ENCODE peak calls at places on chromosomes 7 and 10, in ten cellular contexts. X is HCT116, D is cardiac fibroblast, A is IMR-90, H is anterior cingulate cortex, M is BJ, J is Calu3, B is NCI-H774, Z is T-cell, F is NCI-H345. W is an unnamed sample.

GRCh38 chr7:37352974-37353948 is 95.4 kb downstream of the ELMO1 start:
- DNase-seq in X (peak; percentile 15), D (no peak), A (no peak), H (no peak), M (no peak), J (peak; percentile 61), B (no peak), Z (peak; percentile 81), F (peak; percentile 19), W (no peak)

GRCh38 chr7:140672382-140673062 is at the start of gene ADCK2:
- DNase-seq in X (no peak), D (peak; percentile 17), A (no peak), H (peak; percentile 42), M (no peak), J (peak; percentile 63), B (peak; percentile 44), Z (no peak), F (peak; percentile 72), W (peak; percentile 93)

GRCh38 chr7:50793115-50793946 is 10.6 kb upstream of the GRB10 start:
- DNase-seq in X (no peak), D (peak; percentile 77), A (peak; percentile 36), H (no peak), M (no peak), J (peak; percentile 80), B (peak; percentile 32), Z (peak; percentile 11), F (peak; percentile 34), W (peak; percentile 76)

GRCh38 chr7:105691029-105691691 is 109.9 kb upstream of the EFCAB10 start:
- DNase-seq in X (no peak), D (peak; percentile 52), A (peak; percentile 65), H (no peak), M (no peak), J (no peak), B (no peak), Z (peak; percentile 58), F (no peak), W (no peak)

GRCh38 chr10:96585726-96586418 is 940 bp downstream of the TM9SF3 start:
- DNase-seq in X (no peak), D (no peak), A (peak; percentile 7), H (no peak), M (no peak), J (no peak), B (no peak), Z (peak; percentile 7), F (peak; percentile 14), W (no peak)

GRCh38 chr10:380313-380955 is 245.2 kb downstream of the ZMYND11 start:
- DNase-seq in X (no peak), D (peak; percentile 17), A (peak; percentile 19), H (no peak), M (no peak), J (no peak), B (no peak), Z (no peak), F (no peak), W (no peak)

GRCh38 chr7:155213955-155214327 is 83.7 kb upstream of the INSIG1 start:
- DNase-seq in X (no peak), D (no peak), A (no peak), H (no peak), M (no peak), J (no peak), B (no peak), Z (no peak), F (no peak), W (no peak)

GRCh38 chr7:30921540-30921930 is 9.9 kb downstream of the AQP1 start:
- DNase-seq in X (no peak), D (no peak), A (no peak), H (no peak), M (no peak), J (no peak), B (no peak), Z (no peak), F (no peak), W (no peak)

GRCh38 chr7:154438571-154438970 is 386.4 kb downstream of the DPP6 start:
- DNase-seq in X (no peak), D (no peak), A (no peak), H (no peak), M (no peak), J (no peak), B (no peak), Z (no peak), F (no peak), W (no peak)

GRCh38 chr7:52211930-52212329 is 823.5 kb upstream of the POM121L12 start:
- DNase-seq in X (no peak), D (no peak), A (no peak), H (no peak), M (no peak), J (no peak), B (no peak), Z (no peak), F (no peak), W (no peak)

GRCh38 chr10:114708717-114709352 is 50.8 kb upstream of the ABLIM1 start:
- DNase-seq in X (peak; percentile 52), D (peak; percentile 64), A (peak; percentile 89), H (no peak), M (peak; percentile 37), J (no peak), B (no peak), Z (no peak), F (no peak), W (no peak)

GRCh38 chr10:1638889-1639418 is 98.4 kb downstream of the ADARB2 start:
- DNase-seq in X (no peak), D (no peak), A (no peak), H (no peak), M (no peak), J (peak; percentile 10), B (peak; percentile 68), Z (no peak), F (no peak), W (no peak)

GRCh38 chr7:117572826-117573620 is 93.2 kb downstream of the CFTR start:
- DNase-seq in X (no peak), D (no peak), A (no peak), H (no peak), M (no peak), J (no peak), B (peak; percentile 49), Z (no peak), F (no peak), W (no peak)

GRCh38 chr10:71774916-71775702 is 1.8 kb upstream of the VSIR start:
- DNase-seq in X (no peak), D (no peak), A (no peak), H (no peak), M (no peak), J (no peak), B (no peak), Z (no peak), F (no peak), W (no peak)

GRCh38 chr10:95728535-95728934 is 27.4 kb upstream of the ENTPD1 start:
- DNase-seq in X (no peak), D (peak; percentile 42), A (peak; percentile 3), H (no peak), M (no peak), J (no peak), B (no peak), Z (no peak), F (no peak), W (no peak)

GRCh38 chr10:88858493-88858892 is 6.8 kb upstream of the ANKRD22 start:
- DNase-seq in X (no peak), D (no peak), A (peak; percentile 51), H (no peak), M (no peak), J (no peak), B (no peak), Z (no peak), F (no peak), W (no peak)

GRCh38 chr10:88045544-88046415 is 182.4 kb downstream of the PTEN start:
- DNase-seq in X (no peak), D (no peak), A (peak; percentile 20), H (no peak), M (no peak), J (no peak), B (no peak), Z (no peak), F (no peak), W (no peak)

GRCh38 chr10:68471063-68471585 is 649 bp downstream of the DNA2 start:
- DNase-seq in X (no peak), D (no peak), A (no peak), H (no peak), M (no peak), J (no peak), B (no peak), Z (no peak), F (no peak), W (no peak)

GRCh38 chr7:77570330-77571011 is 33.4 kb downstream of the PTPN12 start:
- DNase-seq in X (no peak), D (peak; percentile 66), A (peak; percentile 69), H (no peak), M (peak; percentile 66), J (no peak), B (no peak), Z (no peak), F (no peak), W (peak; percentile 9)

GRCh38 chr10:71072820-71073205 is 139.6 kb upstream of the UNC5B start:
- DNase-seq in X (no peak), D (no peak), A (no peak), H (no peak), M (no peak), J (no peak), B (no peak), Z (no peak), F (no peak), W (no peak)

GRCh38 chr7:134669845-134670373 is 23.3 kb downstream of the BPGM start:
- DNase-seq in X (peak; percentile 27), D (peak; percentile 81), A (peak; percentile 96), H (no peak), M (no peak), J (peak; percentile 76), B (peak; percentile 70), Z (peak; percentile 85), F (peak; percentile 77), W (no peak)

GRCh38 chr7:69739906-69740545 is 141.8 kb downstream of the AUTS2 start:
- DNase-seq in X (no peak), D (peak; percentile 62), A (no peak), H (peak; percentile 10), M (no peak), J (no peak), B (no peak), Z (no peak), F (peak; percentile 29), W (no peak)

GRCh38 chr10:111360260-111360925 is 283.6 kb downstream of the ADRA2A start:
- DNase-seq in X (peak; percentile 64), D (peak; percentile 1), A (no peak), H (no peak), M (peak; percentile 6), J (peak; percentile 59), B (no peak), Z (no peak), F (peak; percentile 50), W (no peak)

GRCh38 chr7:86793129-86793528 is 149.4 kb downstream of the GRM3 start:
- DNase-seq in X (no peak), D (no peak), A (no peak), H (no peak), M (no peak), J (no peak), B (no peak), Z (no peak), F (no peak), W (no peak)

GRCh38 chr10:75208177-75208576 is 2.4 kb upstream of the VDAC2 start:
- DNase-seq in X (no peak), D (peak; percentile 62), A (peak; percentile 90), H (no peak), M (no peak), J (no peak), B (no peak), Z (no peak), F (no peak), W (no peak)

GRCh38 chr10:71964669-71965515 is 697 bp downstream of the CHST3 start:
- DNase-seq in X (no peak), D (peak; percentile 81), A (peak; percentile 76), H (no peak), M (no peak), J (peak; percentile 61), B (no peak), Z (no peak), F (no peak), W (no peak)

GRCh38 chr7:95986136-95986535 is 213.8 kb downstream of the DYNC1I1 start:
- DNase-seq in X (no peak), D (no peak), A (no peak), H (no peak), M (no peak), J (no peak), B (no peak), Z (no peak), F (no peak), W (no peak)

GRCh38 chr10:6408799-6409198 is 171.3 kb downstream of the PRKCQ start:
- DNase-seq in X (no peak), D (no peak), A (no peak), H (no peak), M (no peak), J (no peak), B (no peak), Z (no peak), F (no peak), W (no peak)

W was measured in frontal cortex.